ENCODE peak calls at places on chromosomes 16 and 17, in eight cellular contexts. S, E, F, Z, R, W, O and A are unnamed samples.

GRCh38 chr17:77286641-77287431 is 146.1 kb downstream of the SEC14L1 start:
- DNase-seq in S (no peak), E (no peak), F (peak), Z (peak), R (peak), W (peak), O (peak), A (no peak)

GRCh38 chr17:42072323-42073187 is 22.2 kb upstream of the C17orf113 start:
- DNase-seq in S (no peak), E (peak), F (no peak), Z (no peak), R (no peak), W (no peak), O (peak), A (no peak)

GRCh38 chr17:50056217-50056960 is 479 bp downstream of the ITGA3 start:
- DNase-seq in S (peak), E (peak), F (peak), Z (peak), R (peak), W (peak), O (peak), A (peak)

GRCh38 chr16:583815-584591 is 5.9 kb upstream of the RAB40C start:
- DNase-seq in S (no peak), E (no peak), F (no peak), Z (no peak), R (no peak), W (no peak), O (no peak), A (no peak)

GRCh38 chr17:75131278-75132017 is at the start of gene NT5C:
- DNase-seq in S (peak), E (peak), F (peak), Z (peak), R (peak), W (peak), O (peak), A (peak)

GRCh38 chr17:80487511-80487910 is 11.1 kb upstream of the NPTX1 start:
- DNase-seq in S (no peak), E (no peak), F (no peak), Z (no peak), R (no peak), W (no peak), O (no peak), A (no peak)

GRCh38 chr17:42992872-42993271 is 5.3 kb upstream of the RPL27 start:
- DNase-seq in S (no peak), E (no peak), F (no peak), Z (no peak), R (no peak), W (no peak), O (no peak), A (no peak)

GRCh38 chr16:67326472-67327309 is at the start of the genes KCTD19 and LRRC36:
- DNase-seq in S (peak), E (no peak), F (peak), Z (no peak), R (peak), W (peak), O (peak), A (peak)

GRCh38 chr16:85173981-85174751 is 61.9 kb upstream of the CIBAR2 start:
- DNase-seq in S (no peak), E (no peak), F (no peak), Z (peak), R (no peak), W (peak), O (peak), A (no peak)

GRCh38 chr17:19009970-19010369 is 5.4 kb upstream of the FAM83G start:
- DNase-seq in S (no peak), E (no peak), F (no peak), Z (no peak), R (no peak), W (no peak), O (no peak), A (no peak)

GRCh38 chr16:19858654-19859018 is 26.0 kb downstream of the GPRC5B start:
- DNase-seq in S (no peak), E (no peak), F (no peak), Z (no peak), R (no peak), W (no peak), O (no peak), A (no peak)

GRCh38 chr16:74711938-74712337 is 11.3 kb upstream of the MLKL start:
- DNase-seq in S (no peak), E (no peak), F (no peak), Z (no peak), R (no peak), W (peak), O (no peak), A (no peak)

GRCh38 chr17:28508325-28508724 is 2.2 kb downstream of the FOXN1 start:
- DNase-seq in S (no peak), E (no peak), F (no peak), Z (no peak), R (no peak), W (no peak), O (no peak), A (no peak)

GRCh38 chr16:67847064-67847861 is at the start of gene CENPT:
- DNase-seq in S (peak), E (peak), F (peak), Z (peak), R (no peak), W (peak), O (no peak), A (no peak)

GRCh38 chr16:82368041-82368440 is 198.0 kb upstream of the MPHOSPH6 start:
- DNase-seq in S (no peak), E (peak), F (peak), Z (peak), R (peak), W (peak), O (no peak), A (peak)

GRCh38 chr16:78932395-78932794 is 668.1 kb downstream of the MAF start:
- DNase-seq in S (no peak), E (no peak), F (no peak), Z (no peak), R (no peak), W (no peak), O (no peak), A (no peak)

GRCh38 chr16:54282923-54283734 is 3.5 kb downstream of the IRX3 start:
- DNase-seq in S (no peak), E (no peak), F (no peak), Z (peak), R (no peak), W (no peak), O (no peak), A (no peak)

GRCh38 chr17:909642-910323 is 69.8 kb downstream of the NXN start:
- DNase-seq in S (no peak), E (no peak), F (no peak), Z (no peak), R (no peak), W (peak), O (no peak), A (no peak)

GRCh38 chr17:79890706-79891105 is 51.5 kb upstream of the CBX4 start:
- DNase-seq in S (no peak), E (no peak), F (no peak), Z (no peak), R (no peak), W (peak), O (no peak), A (no peak)

GRCh38 chr17:31197991-31198390 is 99.0 kb downstream of the OMG start:
- DNase-seq in S (no peak), E (no peak), F (no peak), Z (peak), R (no peak), W (no peak), O (no peak), A (no peak)

GRCh38 chr17:74011963-74012362 is 191.5 kb upstream of the RPL38 start:
- DNase-seq in S (no peak), E (no peak), F (no peak), Z (no peak), R (no peak), W (no peak), O (no peak), A (no peak)

GRCh38 chr17:60519795-60520194 is 6.2 kb downstream of the APPBP2 start:
- DNase-seq in S (no peak), E (no peak), F (no peak), Z (no peak), R (no peak), W (no peak), O (no peak), A (no peak)

GRCh38 chr16:16143941-16144340 is 79.4 kb downstream of the ABCC6 start:
- DNase-seq in S (no peak), E (no peak), F (no peak), Z (no peak), R (no peak), W (no peak), O (no peak), A (no peak)

GRCh38 chr17:49357516-49357915 is 4.5 kb downstream of the ZNF652 start:
- DNase-seq in S (no peak), E (no peak), F (no peak), Z (no peak), R (no peak), W (no peak), O (no peak), A (no peak)

GRCh38 chr17:49230636-49231562 is at the start of gene PHOSPHO1:
- DNase-seq in S (peak), E (peak), F (peak), Z (peak), R (peak), W (peak), O (peak), A (peak)

GRCh38 chr17:39951924-39952664 is 10.7 kb upstream of the GSDMA start:
- DNase-seq in S (no peak), E (no peak), F (no peak), Z (no peak), R (peak), W (peak), O (peak), A (no peak)
- H3K4me3 ChIP-seq in S (peak), E (peak), F (no peak), Z (peak), R (peak), W (peak), O (peak), A (peak)

DNA sequence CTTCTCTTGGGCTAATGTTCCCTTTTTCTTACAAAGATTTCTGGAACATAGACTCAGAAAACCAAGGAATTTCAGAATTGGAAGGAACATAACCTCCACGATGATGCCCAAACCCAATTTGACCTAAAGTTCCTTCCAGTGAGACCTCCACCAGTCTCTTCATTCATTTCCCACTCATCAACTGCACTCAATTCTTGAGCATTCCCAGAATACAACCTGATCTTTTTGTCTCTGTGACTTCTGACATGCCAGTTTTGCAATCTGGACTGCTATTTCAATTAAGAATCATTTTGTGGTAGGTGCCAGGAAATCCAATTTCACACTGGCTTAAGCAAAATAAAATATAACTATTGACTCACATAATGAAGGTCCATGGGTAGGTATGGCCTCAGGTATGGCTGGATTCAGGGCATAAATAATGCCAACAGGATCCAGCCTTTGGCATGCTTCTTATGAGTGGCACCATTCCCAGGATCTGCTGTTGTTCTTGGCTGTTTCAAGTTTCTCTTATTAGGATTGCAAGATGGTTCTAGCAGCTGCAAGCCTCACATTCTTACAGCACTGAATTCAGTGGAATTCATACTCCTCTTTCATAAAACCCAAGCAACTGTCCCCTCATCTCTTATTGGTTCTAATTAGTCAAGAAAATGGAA is 184.3 kb downstream of the HS3ST4 start:
- DNase-seq in S (no peak), E (no peak), F (no peak), Z (no peak), R (no peak), W (no peak), O (no peak), A (no peak)
- H3K27ac ChIP-seq in S (no peak), E (no peak), F (no peak), Z (no peak), R (no peak), W (no peak), O (no peak), A (no peak)

GRCh38 chr16:57204675-57205074 is 18.5 kb downstream of the RSPRY1 start:
- DNase-seq in S (no peak), E (no peak), F (no peak), Z (no peak), R (no peak), W (no peak), O (no peak), A (no peak)
- TF ChIP-seq CTCF in S (no peak), E (no peak), F (no peak), Z (no peak), R (no peak), W (no peak), O (no peak), A (no peak)

DNA sequence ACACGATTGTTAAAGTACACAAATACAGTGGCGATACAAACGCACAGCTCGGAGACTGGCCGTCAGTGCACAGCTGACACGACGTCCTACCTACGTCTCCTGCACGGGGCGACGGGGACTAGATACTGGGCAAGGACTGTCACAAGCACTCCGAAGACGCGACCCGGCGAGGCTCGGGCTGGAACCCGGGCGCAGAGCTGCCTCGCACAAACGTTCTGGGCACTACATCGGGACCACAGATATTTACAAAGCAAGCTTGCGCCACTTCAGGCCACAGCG is 13.8 kb downstream of the SLC16A3 start:
- DNase-seq in S (no peak), E (no peak), F (no peak), Z (no peak), R (no peak), W (no peak), O (peak), A (no peak)
- H3K4me3 ChIP-seq in S (no peak), E (no peak), F (no peak), Z (no peak), R (no peak), W (no peak), O (peak), A (no peak)

DNA sequence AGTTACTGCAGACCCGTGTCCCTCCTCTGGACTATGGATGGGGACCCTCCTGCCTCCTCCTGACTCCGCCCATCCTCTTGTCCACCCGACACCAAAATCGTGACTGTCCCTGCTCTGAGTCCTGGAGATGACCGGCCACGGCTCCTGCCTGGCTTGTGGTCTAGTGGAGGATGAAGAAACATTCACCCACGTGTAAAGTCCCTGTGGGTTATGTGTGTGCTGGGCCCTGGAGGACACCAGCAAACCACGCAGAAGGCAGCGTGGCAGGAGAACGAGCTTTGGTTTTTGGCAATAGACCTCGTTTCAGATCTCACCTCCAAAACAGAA is 11.9 kb downstream of the SPNS2 start:
- DNase-seq in S (no peak), E (no peak), F (no peak), Z (no peak), R (no peak), W (no peak), O (no peak), A (no peak)
- H3K27ac ChIP-seq in S (peak), E (no peak), F (peak), Z (no peak), R (peak), W (no peak), O (peak), A (peak)

GRCh38 chr17:38888842-38889241 is 19.0 kb downstream of the LASP1 start:
- DNase-seq in S (no peak), E (no peak), F (no peak), Z (no peak), R (no peak), W (no peak), O (no peak), A (no peak)
- TF ChIP-seq CTCF in S (no peak), E (no peak), F (no peak), Z (no peak), R (no peak), W (no peak), O (no peak), A (no peak)